ENCODE peak calls at places on chromosomes 5 and 9, in five cellular contexts. P, N, D, K and R are unnamed samples. For H3K27me3, the result is how much of the 10 kb centered on the place peaks cover.

GRCh38 chr9:137321726-137322361 is 19.8 kb upstream of the NRARP start:
- DNase-seq in P (no peak), N (no peak), D (no peak), K (no peak), R (peak)

GRCh38 chr5:92687793-92688467 is 893.1 kb downstream of the NR2F1-AS1 start:
- DNase-seq in P (peak), N (peak), D (no peak), K (peak), R (no peak)

GRCh38 chr5:116971131-116971530 is 396.5 kb upstream of the SEMA6A start:
- DNase-seq in P (no peak), N (no peak), D (no peak), K (no peak), R (no peak)

GRCh38 chr9:131473198-131473885 is 29.4 kb upstream of the POMT1 start:
- DNase-seq in P (no peak), N (no peak), D (no peak), K (no peak), R (no peak)

GRCh38 chr5:13339022-13339421 is 605.5 kb downstream of the DNAH5 start:
- DNase-seq in P (no peak), N (no peak), D (no peak), K (no peak), R (no peak)

GRCh38 chr5:142685418-142686209 is at the start of gene FGF1:
- DNase-seq in P (peak), N (no peak), D (no peak), K (peak), R (no peak)

GRCh38 chr5:137226081-137226480 is 273.0 kb downstream of the SPOCK1 start:
- DNase-seq in P (no peak), N (no peak), D (no peak), K (no peak), R (no peak)

GRCh38 chr5:109769597-109770291 is 80.0 kb downstream of the MAN2A1 start:
- DNase-seq in P (no peak), N (no peak), D (no peak), K (no peak), R (no peak)

GRCh38 chr5:143154495-143155375 is 248.8 kb downstream of the NR3C1 start:
- DNase-seq in P (no peak), N (no peak), D (no peak), K (no peak), R (no peak)

GRCh38 chr9:97773723-97774122 is 76.6 kb upstream of the XPA start:
- DNase-seq in P (peak), N (no peak), D (no peak), K (peak), R (no peak)

GRCh38 chr5:36874465-36874864 is 2.1 kb upstream of the NIPBL start:
- DNase-seq in P (no peak), N (no peak), D (no peak), K (peak), R (no peak)

GRCh38 chr9:116238225-116238624 is 84.6 kb downstream of the PAPPA start:
- DNase-seq in P (peak), N (no peak), D (no peak), K (peak), R (no peak)

GRCh38 chr5:173670130-173670591 is 53.7 kb upstream of the BOD1 start:
- DNase-seq in P (peak), N (no peak), D (no peak), K (no peak), R (no peak)

GRCh38 chr5:172943283-172943841 is 15.9 kb upstream of the RPL26L1 start:
- DNase-seq in P (peak), N (no peak), D (no peak), K (peak), R (no peak)

GRCh38 chr5:131514316-131515275 is 120.4 kb downstream of the RAPGEF6 start:
- DNase-seq in P (no peak), N (no peak), D (no peak), K (peak), R (no peak)

GRCh38 chr5:54895816-54896341 is 89.5 kb downstream of the ESM1 start:
- DNase-seq in P (peak), N (peak), D (peak), K (peak), R (peak)

GRCh38 chr9:122314193-122314592 is 49.5 kb downstream of the MRRF start:
- DNase-seq in P (no peak), N (no peak), D (no peak), K (no peak), R (no peak)

GRCh38 chr9:23321049-23321448 is 505.0 kb downstream of the ELAVL2 start:
- DNase-seq in P (no peak), N (no peak), D (no peak), K (no peak), R (no peak)

GRCh38 chr5:158609729-158610128 is 490.0 kb downstream of the EBF1 start:
- DNase-seq in P (no peak), N (no peak), D (no peak), K (no peak), R (no peak)

GRCh38 chr5:135265497-135266300 is 133.3 kb downstream of the MACROH2A1 start:
- DNase-seq in P (no peak), N (no peak), D (no peak), K (no peak), R (no peak)

GRCh38 chr5:7753596-7753995 is 97.3 kb downstream of the CFAP90 start:
- DNase-seq in P (no peak), N (no peak), D (no peak), K (no peak), R (no peak)

GRCh38 chr5:7754490-7754889 is 96.4 kb downstream of the CFAP90 start:
- DNase-seq in P (no peak), N (no peak), D (no peak), K (no peak), R (no peak)

GRCh38 chr5:7755958-7756357 is 95.0 kb downstream of the CFAP90 start:
- DNase-seq in P (no peak), N (no peak), D (no peak), K (no peak), R (no peak)

GRCh38 chr5:7754997-7755596 is 95.8 kb downstream of the CFAP90 start:
- DNase-seq in P (peak), N (no peak), D (peak), K (peak), R (peak)

GRCh38 chr5:7756453-7756852 is 94.5 kb downstream of the CFAP90 start:
- DNase-seq in P (no peak), N (no peak), D (peak), K (no peak), R (no peak)
- H3K27me3 ChIP-seq in P (under half), N (under half), D (under half), K (under half), R (under half)

GRCh38 chr5:140795259-140795641 is 598 bp downstream of the PCDHA2 start:
- DNase-seq in P (no peak), N (no peak), D (no peak), K (peak), R (no peak)

GRCh38 chr5:140802781-140803271 is 2.0 kb downstream of the PCDHA3 start:
- DNase-seq in P (no peak), N (no peak), D (no peak), K (no peak), R (no peak)

GRCh38 chr5:140801494-140801841 is 611 bp downstream of the PCDHA3 start:
- DNase-seq in P (no peak), N (peak), D (peak), K (peak), R (peak)

GRCh38 chr5:140796718-140797095 is 2.1 kb downstream of the PCDHA2 start:
- DNase-seq in P (no peak), N (no peak), D (no peak), K (no peak), R (no peak)

GRCh38 chr5:140800816-140801493 is at the start of gene PCDHA3:
- DNase-seq in P (peak), N (peak), D (peak), K (peak), R (peak)
- TF ChIP-seq CTCF in P (peak), N (peak), D (peak), K (peak), R (no peak)

GRCh38 chr5:133842846-133843725 is 125.3 kb downstream of the C5orf15 start:
- DNase-seq in P (no peak), N (no peak), D (peak), K (no peak), R (no peak)

GRCh38 chr5:133844836-133845235 is 123.6 kb downstream of the C5orf15 start:
- DNase-seq in P (no peak), N (no peak), D (no peak), K (no peak), R (no peak)

GRCh38 chr5:133846478-133847226 is 121.8 kb downstream of the C5orf15 start:
- DNase-seq in P (no peak), N (no peak), D (no peak), K (no peak), R (no peak)

GRCh38 chr5:133841831-133842750 is 126.3 kb downstream of the C5orf15 start:
- DNase-seq in P (no peak), N (no peak), D (no peak), K (no peak), R (peak)

GRCh38 chr5:133843911-133844310 is 124.5 kb downstream of the C5orf15 start:
- DNase-seq in P (no peak), N (no peak), D (no peak), K (no peak), R (no peak)
- H3K27ac ChIP-seq in P (no peak), N (no peak), D (no peak), K (no peak), R (no peak)

DNA sequence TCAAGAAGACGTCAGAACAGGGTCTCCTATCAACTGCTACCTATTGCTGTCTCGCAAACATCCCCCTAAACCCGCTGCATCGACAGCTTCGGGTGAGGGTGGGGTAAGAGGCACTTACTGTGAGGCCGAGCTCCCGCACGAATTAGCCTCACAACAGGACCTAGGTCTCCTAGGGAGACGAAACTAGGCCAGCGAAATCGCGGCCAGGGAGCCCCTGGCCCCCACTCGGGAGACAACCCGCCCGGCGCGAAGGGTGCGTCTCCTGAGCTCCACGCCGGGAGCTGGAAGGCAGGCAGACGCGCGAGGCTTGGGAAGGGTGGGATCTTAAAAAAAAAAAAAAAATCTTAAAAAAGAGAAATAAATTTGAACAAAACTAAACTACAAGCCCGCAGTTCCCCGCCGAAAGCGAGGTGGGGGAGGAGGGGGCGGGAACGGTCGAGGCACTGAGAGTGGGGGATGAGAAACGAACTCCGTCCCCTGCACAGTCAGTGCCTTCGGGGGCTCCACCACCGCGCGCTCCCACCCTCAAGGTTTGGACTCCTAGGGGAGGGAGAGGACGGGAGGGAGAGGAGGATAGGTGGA is 33.0 kb upstream of the NFIB start:
- DNase-seq in P (peak), N (no peak), D (no peak), K (no peak), R (no peak)
- H3K27me3 ChIP-seq in P (half or more), N (under half), D (under half), K (under half), R (under half)

GRCh38 chr5:39137391-39138181 is 63.4 kb upstream of the RICTOR start:
- DNase-seq in P (no peak), N (no peak), D (no peak), K (peak), R (no peak)
- TF ChIP-seq CTCF in P (peak), N (no peak), D (no peak), K (peak), R (no peak)

GRCh38 chr9:125550216-125550614 is 156.8 kb downstream of the MAPKAP1 start:
- DNase-seq in P (peak), N (no peak), D (no peak), K (peak), R (peak)

GRCh38 chr9:125548141-125548540 is 158.9 kb downstream of the MAPKAP1 start:
- DNase-seq in P (no peak), N (no peak), D (no peak), K (no peak), R (no peak)

GRCh38 chr9:125549465-125550215 is 157.4 kb downstream of the MAPKAP1 start:
- DNase-seq in P (peak), N (peak), D (peak), K (peak), R (peak)

GRCh38 chr9:125550633-125551032 is 156.4 kb downstream of the MAPKAP1 start:
- DNase-seq in P (no peak), N (no peak), D (no peak), K (no peak), R (no peak)

GRCh38 chr9:125551781-125552180 is 155.2 kb downstream of the MAPKAP1 start:
- DNase-seq in P (peak), N (no peak), D (no peak), K (no peak), R (peak)
- H3K27ac ChIP-seq in P (peak), N (no peak), D (no peak), K (no peak), R (no peak)